ENCODE peak calls at places on chromosomes 3 and 15, in four cellular contexts. H, Z, J and V are unnamed samples.

GRCh38 chr3:70947584-70947983 is 635.1 kb upstream of the MDFIC2 start:
- DNase-seq in H (no peak), Z (no peak), J (no peak), V (no peak)

GRCh38 chr3:196138464-196138863 is 56.6 kb upstream of the TFRC start:
- DNase-seq in H (no peak), Z (no peak), J (no peak), V (peak)

GRCh38 chr15:91521996-91522395 is 331.5 kb upstream of the SLCO3A1 start:
- DNase-seq in H (no peak), Z (no peak), J (no peak), V (peak)

GRCh38 chr3:127597020-127597771 is 1.0 kb upstream of the MCM2 start:
- DNase-seq in H (no peak), Z (no peak), J (no peak), V (no peak)

GRCh38 chr3:170641510-170642236 is 55.8 kb upstream of the SLC7A14 start:
- DNase-seq in H (no peak), Z (no peak), J (no peak), V (peak)

GRCh38 chr3:128502712-128503111 is 9.7 kb upstream of the GATA2 start:
- DNase-seq in H (no peak), Z (no peak), J (no peak), V (no peak)

GRCh38 chr15:62625421-62626033 is 417.0 kb upstream of the TPM1 start:
- DNase-seq in H (no peak), Z (no peak), J (no peak), V (peak)

GRCh38 chr3:171811913-171812321 is 1.6 kb upstream of the PLD1 start:
- DNase-seq in H (no peak), Z (no peak), J (no peak), V (peak)

GRCh38 chr3:6578526-6578925 is 282.4 kb upstream of the GRM7 start:
- DNase-seq in H (no peak), Z (no peak), J (no peak), V (no peak)

GRCh38 chr3:168883145-168883544 is 780.4 kb downstream of the MECOM start:
- DNase-seq in H (no peak), Z (no peak), J (no peak), V (no peak)

GRCh38 chr3:168878655-168879054 is 782.9 kb upstream of the GOLIM4 start:
- DNase-seq in H (no peak), Z (no peak), J (no peak), V (peak)

GRCh38 chr3:168885028-168885427 is 778.5 kb downstream of the MECOM start:
- DNase-seq in H (no peak), Z (no peak), J (no peak), V (peak)

GRCh38 chr3:168884353-168884903 is 779.1 kb downstream of the MECOM start:
- DNase-seq in H (no peak), Z (no peak), J (no peak), V (peak)

GRCh38 chr3:168881804-168882203 is 781.7 kb downstream of the MECOM start:
- DNase-seq in H (no peak), Z (no peak), J (no peak), V (no peak)
- TF ChIP-seq MAZ in H (no peak), Z (no peak), J (no peak), V (no peak)

DNA sequence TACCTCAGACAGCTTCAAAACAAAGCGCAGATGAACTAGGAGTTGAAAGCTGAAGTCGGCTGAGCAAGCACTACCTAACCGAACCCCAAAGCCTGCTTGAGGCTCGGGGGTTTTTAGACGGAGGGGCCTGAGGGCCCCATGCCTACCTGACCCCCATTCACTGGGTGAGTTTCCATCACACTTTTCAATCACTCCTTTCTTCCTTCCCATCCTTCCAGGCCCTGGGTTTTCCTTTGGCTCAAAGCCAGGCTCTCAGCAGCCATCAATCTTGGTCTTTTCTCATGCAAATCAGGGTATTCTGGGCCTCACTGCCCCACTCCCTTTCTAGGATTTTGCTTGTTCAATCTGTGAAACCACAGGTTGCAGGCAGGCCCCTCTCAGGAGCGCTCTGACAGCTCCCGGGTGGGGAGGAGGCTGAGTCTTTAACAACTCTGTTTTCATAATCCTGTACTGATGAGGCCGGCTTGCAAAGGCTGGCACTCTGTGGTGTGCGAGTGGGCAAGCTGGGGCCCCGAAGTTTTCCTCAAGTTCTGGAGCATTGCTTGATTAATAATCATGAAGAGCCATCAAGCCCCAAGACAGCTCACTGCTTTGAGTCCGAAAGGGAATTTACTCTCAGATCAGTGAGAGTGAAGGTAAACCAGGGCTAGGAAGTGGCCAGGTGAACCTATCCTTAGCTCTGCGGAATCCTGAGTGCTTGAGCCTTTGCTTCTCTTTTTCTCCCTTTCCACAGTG is 97.6 kb downstream of the FRMD4B start:
- DNase-seq in H (no peak), Z (no peak), J (no peak), V (no peak)
- TF ChIP-seq MAFK in H (no peak), Z (no peak), J (no peak), V (no peak)

DNA sequence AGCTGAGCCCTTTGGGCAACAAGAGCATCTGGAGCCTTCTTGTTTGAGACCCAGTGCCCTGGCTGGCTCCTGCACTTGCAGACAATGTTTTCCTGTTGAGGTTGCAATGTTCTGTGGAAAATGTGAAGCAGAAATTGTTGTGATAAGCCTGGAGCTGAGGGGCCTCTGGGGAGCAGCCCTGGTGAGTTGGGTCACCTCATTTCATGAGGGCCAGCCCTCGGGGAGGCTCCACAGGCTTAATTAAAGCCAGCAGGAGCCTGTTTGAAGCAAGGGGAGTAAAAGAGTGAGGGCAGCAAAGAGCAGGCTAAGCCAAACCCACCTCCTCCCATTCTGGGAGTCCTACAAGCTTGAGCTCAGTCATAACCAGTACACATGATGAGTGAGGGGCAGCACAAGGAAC is 154.3 kb downstream of the ALDH1A2 start:
- DNase-seq in H (no peak), Z (no peak), J (no peak), V (no peak)
- TF ChIP-seq RAD21 in H (no peak), Z (peak), J (no peak), V (no peak)

GRCh38 chr3:94311651-94312050 is 248.8 kb downstream of the NSUN3 start:
- DNase-seq in H (no peak), Z (no peak), J (no peak), V (no peak)

GRCh38 chr3:94310736-94311135 is 247.9 kb downstream of the NSUN3 start:
- DNase-seq in H (no peak), Z (no peak), J (no peak), V (no peak)

GRCh38 chr3:94308767-94309166 is 245.9 kb downstream of the NSUN3 start:
- DNase-seq in H (no peak), Z (no peak), J (no peak), V (no peak)

GRCh38 chr3:94317054-94317453 is 254.2 kb downstream of the NSUN3 start:
- DNase-seq in H (no peak), Z (no peak), J (no peak), V (no peak)

DNA sequence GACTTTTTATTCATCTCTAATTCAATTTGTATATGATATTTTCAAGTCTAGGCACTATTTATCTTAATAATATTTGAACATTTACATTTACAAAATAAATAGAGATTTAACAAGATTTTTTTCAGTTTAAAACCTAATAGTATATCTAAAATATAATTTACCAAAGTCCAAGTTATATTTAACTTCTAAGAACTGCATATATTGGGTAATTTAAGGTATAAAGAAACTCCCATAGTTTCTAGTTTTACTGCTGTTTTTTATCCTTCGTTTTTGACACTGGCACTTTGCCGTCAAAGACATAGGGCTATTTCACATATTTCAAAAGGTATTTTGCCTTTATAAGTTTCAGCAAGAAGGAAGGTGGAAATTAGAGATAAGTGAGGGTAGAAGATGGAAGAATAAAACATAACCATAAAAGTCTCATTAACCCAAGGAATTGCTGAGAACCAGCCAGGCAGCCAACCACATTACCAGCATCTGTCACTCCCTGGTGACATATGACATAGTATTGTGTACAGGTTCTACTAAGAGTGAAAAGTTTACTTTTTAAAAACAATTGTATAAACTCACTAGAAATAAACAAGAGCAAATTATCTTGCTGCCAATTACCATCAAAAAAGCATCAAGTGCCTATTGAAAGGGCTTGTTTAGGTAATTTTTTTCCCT is 251.5 kb downstream of the NSUN3 start:
- DNase-seq in H (no peak), Z (no peak), J (no peak), V (no peak)
- TF ChIP-seq MAZ in H (no peak), Z (no peak), J (no peak), V (no peak)

DNA sequence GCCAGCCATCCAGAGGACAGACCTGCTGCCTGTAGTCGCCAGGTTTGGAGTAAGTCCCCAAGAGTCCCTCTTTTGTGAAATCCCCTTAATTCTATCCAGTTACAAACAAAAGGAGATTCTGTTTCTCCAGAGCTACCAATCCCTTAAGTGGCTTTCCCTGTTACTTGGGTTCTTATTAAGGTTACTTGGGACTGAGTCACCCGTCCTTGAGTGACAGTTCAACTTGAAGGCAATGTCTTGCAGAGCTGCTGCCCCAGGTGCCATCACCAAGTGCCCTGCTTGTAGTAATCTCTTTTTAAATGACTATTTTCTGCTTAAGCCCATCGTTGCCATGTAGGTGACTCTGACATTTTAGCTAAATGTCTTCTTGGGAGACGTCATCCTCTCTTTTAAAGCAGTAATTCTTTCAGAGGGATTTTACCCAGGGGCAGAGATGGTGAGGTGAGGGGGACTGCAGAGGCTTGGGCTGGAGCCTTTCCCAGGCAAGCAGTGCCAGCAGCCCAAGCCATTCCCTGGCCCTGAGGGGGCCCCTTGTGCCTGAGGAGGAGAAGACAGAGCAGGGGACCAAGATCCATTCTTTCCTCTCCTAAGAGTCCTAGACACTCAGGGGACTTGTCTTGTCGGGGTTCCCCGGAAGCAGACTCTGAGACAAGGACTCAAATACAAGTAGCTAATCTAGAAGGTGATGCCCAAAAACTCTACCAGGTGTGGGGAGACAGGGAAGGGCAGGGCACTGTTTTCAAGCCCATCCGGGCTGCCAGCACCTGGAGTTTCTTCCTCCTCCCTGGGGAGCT is 253.7 kb downstream of the PLCL2 start:
- DNase-seq in H (no peak), Z (no peak), J (no peak), V (no peak)
- TF ChIP-seq MAFK in H (no peak), Z (no peak), J (no peak), V (no peak)